ENCODE peak calls at places on chromosomes 2 and 18, in seven cellular contexts. One of them, this sample, is unnamed.

GRCh38 chr2:99891358-99891757 is 251.0 kb downstream of the AFF3 start:
- DNase-seq in cardiac muscle cell: no peak
- DNase-seq in H7: no peak
- DNase-seq in ovary: no peak
- DNase-seq in pancreas: no peak
- DNase-seq in thoracic aorta: no peak
- DNase-seq in transverse colon: no peak
- DNase-seq in this sample: no peak

GRCh38 chr2:101984656-101985055 is 7.1 kb upstream of the IL1R2 start:
- DNase-seq in cardiac muscle cell: no peak
- DNase-seq in H7: no peak
- DNase-seq in ovary: no peak
- DNase-seq in pancreas: no peak
- DNase-seq in thoracic aorta: no peak
- DNase-seq in transverse colon: no peak
- DNase-seq in this sample: no peak

GRCh38 chr18:76791106-76791505 is 31.3 kb upstream of the ZNF236 start:
- DNase-seq in cardiac muscle cell: no peak
- DNase-seq in H7: no peak
- DNase-seq in ovary: no peak
- DNase-seq in pancreas: no peak
- DNase-seq in thoracic aorta: no peak
- DNase-seq in transverse colon: no peak
- DNase-seq in this sample: no peak

GRCh38 chr18:42030586-42031182 is 75.7 kb downstream of the PIK3C3 start:
- DNase-seq in cardiac muscle cell: peak
- DNase-seq in H7: peak
- DNase-seq in ovary: no peak
- DNase-seq in pancreas: no peak
- DNase-seq in thoracic aorta: no peak
- DNase-seq in transverse colon: no peak
- DNase-seq in this sample: peak

GRCh38 chr2:63189026-63189425 is 138.4 kb downstream of the OTX1 start:
- DNase-seq in cardiac muscle cell: peak
- DNase-seq in H7: peak
- DNase-seq in ovary: no peak
- DNase-seq in pancreas: peak
- DNase-seq in thoracic aorta: no peak
- DNase-seq in transverse colon: peak
- DNase-seq in this sample: peak

GRCh38 chr2:134218928-134219707 is 34.8 kb upstream of the MGAT5 start:
- DNase-seq in cardiac muscle cell: no peak
- DNase-seq in H7: no peak
- DNase-seq in ovary: no peak
- DNase-seq in pancreas: no peak
- DNase-seq in thoracic aorta: no peak
- DNase-seq in transverse colon: peak
- DNase-seq in this sample: no peak

GRCh38 chr2:150882751-150883520 is 378.7 kb downstream of the RBM43 start:
- DNase-seq in cardiac muscle cell: no peak
- DNase-seq in H7: no peak
- DNase-seq in ovary: no peak
- DNase-seq in pancreas: no peak
- DNase-seq in thoracic aorta: no peak
- DNase-seq in transverse colon: no peak
- DNase-seq in this sample: no peak

GRCh38 chr2:188523901-188524300 is 232.2 kb downstream of the GULP1 start:
- DNase-seq in cardiac muscle cell: no peak
- DNase-seq in H7: no peak
- DNase-seq in ovary: no peak
- DNase-seq in pancreas: no peak
- DNase-seq in thoracic aorta: no peak
- DNase-seq in transverse colon: no peak
- DNase-seq in this sample: no peak

GRCh38 chr2:201918981-201919380 is 112.6 kb downstream of the CDK15 start:
- DNase-seq in cardiac muscle cell: no peak
- DNase-seq in H7: no peak
- DNase-seq in ovary: no peak
- DNase-seq in pancreas: no peak
- DNase-seq in thoracic aorta: no peak
- DNase-seq in transverse colon: no peak
- DNase-seq in this sample: no peak

GRCh38 chr2:86072271-86072858 is 33.3 kb downstream of the POLR1A start:
- DNase-seq in cardiac muscle cell: no peak
- DNase-seq in H7: no peak
- DNase-seq in ovary: no peak
- DNase-seq in pancreas: peak
- DNase-seq in thoracic aorta: peak
- DNase-seq in transverse colon: peak
- DNase-seq in this sample: no peak

GRCh38 chr18:79870369-79871025 is 72.8 kb downstream of the KCNG2 start:
- DNase-seq in cardiac muscle cell: no peak
- DNase-seq in H7: peak
- DNase-seq in ovary: no peak
- DNase-seq in pancreas: no peak
- DNase-seq in thoracic aorta: no peak
- DNase-seq in transverse colon: no peak
- DNase-seq in this sample: no peak

GRCh38 chr2:181051861-181052522 is 71.6 kb downstream of the UBE2E3 start:
- DNase-seq in cardiac muscle cell: no peak
- DNase-seq in H7: no peak
- DNase-seq in ovary: no peak
- DNase-seq in pancreas: no peak
- DNase-seq in thoracic aorta: no peak
- DNase-seq in transverse colon: no peak
- DNase-seq in this sample: no peak

GRCh38 chr2:161046876-161047275 is 113.4 kb upstream of the TANK start:
- DNase-seq in cardiac muscle cell: no peak
- DNase-seq in H7: no peak
- DNase-seq in ovary: no peak
- DNase-seq in pancreas: no peak
- DNase-seq in thoracic aorta: no peak
- DNase-seq in transverse colon: no peak
- DNase-seq in this sample: no peak

GRCh38 chr18:58315041-58315440 is 271.0 kb downstream of the NEDD4L start:
- DNase-seq in cardiac muscle cell: no peak
- DNase-seq in H7: no peak
- DNase-seq in ovary: no peak
- DNase-seq in pancreas: no peak
- DNase-seq in thoracic aorta: no peak
- DNase-seq in transverse colon: no peak
- DNase-seq in this sample: no peak

GRCh38 chr18:12423393-12423792 is 15.7 kb downstream of the PRELID3A start:
- DNase-seq in cardiac muscle cell: no peak
- DNase-seq in H7: no peak
- DNase-seq in ovary: no peak
- DNase-seq in pancreas: no peak
- DNase-seq in thoracic aorta: no peak
- DNase-seq in transverse colon: no peak
- DNase-seq in this sample: no peak

GRCh38 chr2:138677179-138677578 is 103.0 kb downstream of the NXPH2 start:
- DNase-seq in cardiac muscle cell: no peak
- DNase-seq in H7: no peak
- DNase-seq in ovary: no peak
- DNase-seq in pancreas: no peak
- DNase-seq in thoracic aorta: no peak
- DNase-seq in transverse colon: no peak
- DNase-seq in this sample: no peak

GRCh38 chr2:173654146-173654895 is 299.6 kb downstream of the CDCA7 start:
- DNase-seq in cardiac muscle cell: no peak
- DNase-seq in H7: no peak
- DNase-seq in ovary: no peak
- DNase-seq in pancreas: no peak
- DNase-seq in thoracic aorta: no peak
- DNase-seq in transverse colon: no peak
- DNase-seq in this sample: no peak

GRCh38 chr2:12824304-12824761 is 107.6 kb downstream of the TRIB2 start:
- DNase-seq in cardiac muscle cell: no peak
- DNase-seq in H7: no peak
- DNase-seq in ovary: no peak
- DNase-seq in pancreas: no peak
- DNase-seq in thoracic aorta: no peak
- DNase-seq in transverse colon: no peak
- DNase-seq in this sample: peak

GRCh38 chr2:157903626-157904025 is 27.5 kb upstream of the ACVR1 start:
- DNase-seq in cardiac muscle cell: no peak
- DNase-seq in H7: no peak
- DNase-seq in ovary: no peak
- DNase-seq in pancreas: no peak
- DNase-seq in thoracic aorta: no peak
- DNase-seq in transverse colon: no peak
- DNase-seq in this sample: no peak

GRCh38 chr2:157901325-157901724 is 25.2 kb upstream of the ACVR1 start:
- DNase-seq in cardiac muscle cell: no peak
- DNase-seq in H7: no peak
- DNase-seq in ovary: no peak
- DNase-seq in pancreas: no peak
- DNase-seq in thoracic aorta: no peak
- DNase-seq in transverse colon: no peak
- DNase-seq in this sample: no peak

GRCh38 chr2:157900684-157901083 is 24.6 kb upstream of the ACVR1 start:
- DNase-seq in cardiac muscle cell: no peak
- DNase-seq in H7: no peak
- DNase-seq in ovary: no peak
- DNase-seq in pancreas: no peak
- DNase-seq in thoracic aorta: no peak
- DNase-seq in transverse colon: no peak
- DNase-seq in this sample: no peak

GRCh38 chr2:157903051-157903625 is 27.0 kb upstream of the ACVR1 start:
- DNase-seq in cardiac muscle cell: no peak
- DNase-seq in H7: no peak
- DNase-seq in ovary: no peak
- DNase-seq in pancreas: no peak
- DNase-seq in thoracic aorta: no peak
- DNase-seq in transverse colon: no peak
- DNase-seq in this sample: no peak

GRCh38 chr2:157905092-157905491 is 29.0 kb upstream of the ACVR1 start:
- DNase-seq in cardiac muscle cell: no peak
- DNase-seq in H7: no peak
- DNase-seq in ovary: no peak
- DNase-seq in pancreas: no peak
- DNase-seq in thoracic aorta: no peak
- DNase-seq in transverse colon: no peak
- DNase-seq in this sample: no peak
- H3K4me3 ChIP-seq in cardiac muscle cell: no peak
- H3K4me3 ChIP-seq in H7: no peak
- H3K4me3 ChIP-seq in ovary: no peak
- H3K4me3 ChIP-seq in pancreas: no peak
- H3K4me3 ChIP-seq in thoracic aorta: no peak
- H3K4me3 ChIP-seq in transverse colon: no peak
- H3K4me3 ChIP-seq in this sample: no peak

GRCh38 chr2:36354816-36355156 is 792 bp upstream of the CRIM1 start:
- DNase-seq in cardiac muscle cell: no peak
- DNase-seq in H7: no peak
- DNase-seq in ovary: no peak
- DNase-seq in pancreas: no peak
- DNase-seq in thoracic aorta: no peak
- DNase-seq in transverse colon: no peak
- DNase-seq in this sample: no peak
- H3K4me3 ChIP-seq in cardiac muscle cell: peak
- H3K4me3 ChIP-seq in H7: peak
- H3K4me3 ChIP-seq in ovary: peak
- H3K4me3 ChIP-seq in pancreas: peak
- H3K4me3 ChIP-seq in thoracic aorta: peak
- H3K4me3 ChIP-seq in transverse colon: peak
- H3K4me3 ChIP-seq in this sample: peak

GRCh38 chr18:46338213-46338612 is 234.0 kb downstream of the HAUS1 start:
- DNase-seq in cardiac muscle cell: peak
- DNase-seq in H7: peak
- DNase-seq in ovary: no peak
- DNase-seq in pancreas: no peak
- DNase-seq in thoracic aorta: no peak
- DNase-seq in transverse colon: no peak
- DNase-seq in this sample: no peak
- H3K4me3 ChIP-seq in cardiac muscle cell: no peak
- H3K4me3 ChIP-seq in H7: no peak
- H3K4me3 ChIP-seq in ovary: no peak
- H3K4me3 ChIP-seq in pancreas: no peak
- H3K4me3 ChIP-seq in thoracic aorta: no peak
- H3K4me3 ChIP-seq in transverse colon: no peak
- H3K4me3 ChIP-seq in this sample: no peak

DNA sequence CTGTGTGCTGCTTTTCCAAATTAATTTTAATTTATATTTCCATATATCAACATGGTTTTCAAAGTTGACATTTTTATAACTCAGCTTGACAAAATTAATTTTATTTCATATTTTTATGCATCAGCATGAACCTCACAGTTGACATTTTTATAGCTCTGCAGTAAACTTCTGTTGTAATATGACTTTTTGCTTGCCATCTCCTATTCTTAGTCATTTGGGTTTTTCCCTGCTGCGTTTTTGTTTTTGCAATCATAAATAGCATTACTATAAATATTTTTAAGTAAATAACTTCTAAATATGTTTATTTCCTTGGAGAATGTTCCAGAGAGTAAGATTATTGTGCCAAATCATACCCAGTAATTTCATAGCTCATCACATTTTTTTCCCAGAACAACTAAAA is 21.0 kb upstream of the L3MBTL4 start:
- DNase-seq in cardiac muscle cell: no peak
- DNase-seq in H7: no peak
- DNase-seq in ovary: no peak
- DNase-seq in pancreas: no peak
- DNase-seq in thoracic aorta: no peak
- DNase-seq in transverse colon: no peak
- DNase-seq in this sample: no peak
- H3K4me3 ChIP-seq in cardiac muscle cell: no peak
- H3K4me3 ChIP-seq in H7: no peak
- H3K4me3 ChIP-seq in ovary: no peak
- H3K4me3 ChIP-seq in pancreas: no peak
- H3K4me3 ChIP-seq in thoracic aorta: no peak
- H3K4me3 ChIP-seq in transverse colon: no peak
- H3K4me3 ChIP-seq in this sample: no peak

This sample was measured in HFF-Myc.